ENCODE peak calls at places on chromosomes 5 and 9, in ten cellular contexts. M, U, O, K, H, X, Y, D, A and Z are unnamed samples.

GRCh38 chr9:72826954-72827953 is 125.6 kb downstream of the ALDH1A1 start:
- DNase-seq in X (no peak), U (no peak), D (no peak), O (no peak), M (no peak), H (no peak), Y (no peak), K (no peak), A (no peak), Z (no peak)

GRCh38 chr5:53167836-53168235 is 58.3 kb upstream of the MOCS2 start:
- DNase-seq in M (no peak), O (peak), H (peak), D (no peak), K (no peak), U (peak), X (no peak), Y (peak), A (no peak), Z (no peak)

GRCh38 chr9:130780865-130781504 is 54.1 kb upstream of the ABL1 start:
- DNase-seq in K (no peak), M (no peak), A (no peak), U (peak), D (no peak), X (peak), H (peak), Y (peak), O (peak), Z (no peak)

GRCh38 chr9:110650991-110651411 is 17.6 kb upstream of the MUSK start:
- DNase-seq in A (no peak), M (no peak), U (no peak), X (no peak), H (peak), K (no peak), D (no peak), Y (peak), O (peak), Z (no peak)

GRCh38 chr9:89677696-89678393 is 73.0 kb downstream of the GADD45G start:
- DNase-seq in Y (no peak), H (no peak), U (peak), D (peak), A (peak), K (no peak), O (no peak), M (peak), X (no peak), Z (no peak)

GRCh38 chr5:95285406-95285761 is 490 bp upstream of the MCTP1 start:
- DNase-seq in X (no peak), K (no peak), O (no peak), H (no peak), M (no peak), U (no peak), Y (no peak), D (peak), A (no peak), Z (no peak)

GRCh38 chr9:136432591-136432990 is 7.1 kb downstream of the INPP5E start:
- DNase-seq in Y (no peak), A (no peak), K (no peak), X (no peak), D (no peak), U (no peak), M (no peak), O (no peak), H (no peak), Z (no peak)

GRCh38 chr9:109907400-109907799 is 127.4 kb downstream of the PALM2AKAP2 start:
- DNase-seq in O (no peak), D (peak), H (no peak), K (no peak), U (no peak), M (no peak), Y (no peak), X (no peak), A (no peak), Z (no peak)

GRCh38 chr5:57033103-57033502 is 81.2 kb upstream of the MIER3 start:
- DNase-seq in D (no peak), Y (peak), O (no peak), X (no peak), A (no peak), U (no peak), M (no peak), K (no peak), H (peak), Z (no peak)

GRCh38 chr5:57106661-57107060 is 67.2 kb upstream of the GPBP1 start:
- DNase-seq in U (no peak), D (no peak), O (no peak), M (no peak), A (no peak), H (no peak), Y (no peak), X (no peak), K (no peak), Z (no peak)

GRCh38 chr9:91047993-91048607 is 246.5 kb downstream of the SYK start:
- DNase-seq in D (no peak), K (no peak), O (no peak), U (no peak), A (no peak), X (peak), M (no peak), H (no peak), Y (peak), Z (no peak)